ENCODE peak calls at places on chromosomes 16 and 17, in ten cellular contexts. K is hepatocyte; E is stomach; J is CD4-positive, alpha-beta T cell; W is pancreas; H is mammary epithelial cell; M is ascending aorta; I is body of pancreas; N is right cardiac atrium; A is neuronal stem cell. U is an unnamed sample.

GRCh38 chr16:19769239-19769638 is 51.2 kb downstream of the IQCK start:
- DNase-seq in K (no peak), E (no peak), J (no peak), W (no peak), H (no peak), M (no peak), I (no peak), N (no peak), A (no peak), U (no peak)

GRCh38 chr16:88803264-88803987 is at the start of gene CDT1:
- DNase-seq in K (peak), E (peak), J (peak), W (peak), H (peak), M (no peak), I (peak), N (peak), A (peak), U (no peak)

GRCh38 chr16:24540575-24541240 is 1.3 kb downstream of the RBBP6 start:
- DNase-seq in K (peak), E (no peak), J (peak), W (no peak), H (peak), M (no peak), I (peak), N (no peak), A (no peak), U (no peak)

GRCh38 chr16:85303354-85303883 is 191.1 kb upstream of the CIBAR2 start:
- DNase-seq in K (peak), E (peak), J (peak), W (peak), H (peak), M (no peak), I (peak), N (peak), A (peak), U (no peak)

GRCh38 chr16:84410361-84411138 is 42.2 kb downstream of the ATP2C2 start:
- DNase-seq in K (no peak), E (no peak), J (no peak), W (no peak), H (no peak), M (no peak), I (no peak), N (no peak), A (no peak), U (no peak)

GRCh38 chr17:80503031-80503430 is 26.6 kb upstream of the NPTX1 start:
- DNase-seq in K (no peak), E (no peak), J (no peak), W (no peak), H (no peak), M (no peak), I (no peak), N (no peak), A (no peak), U (no peak)

GRCh38 chr17:81097943-81098308 is 63.0 kb downstream of the BAIAP2 start:
- DNase-seq in K (peak), E (no peak), J (no peak), W (no peak), H (peak), M (peak), I (no peak), N (no peak), A (no peak), U (no peak)

GRCh38 chr17:32807577-32807976 is 69.3 kb downstream of the MYO1D start:
- DNase-seq in K (no peak), E (no peak), J (no peak), W (no peak), H (no peak), M (no peak), I (no peak), N (no peak), A (no peak), U (no peak)

GRCh38 chr17:50950002-50950877 is 84.1 kb upstream of the TOB1 start:
- DNase-seq in K (peak), E (peak), J (peak), W (peak), H (peak), M (peak), I (peak), N (peak), A (no peak), U (peak)

GRCh38 chr16:11576427-11577289 is 10.1 kb downstream of the LITAF start:
- DNase-seq in K (no peak), E (no peak), J (no peak), W (no peak), H (no peak), M (no peak), I (no peak), N (peak), A (no peak), U (no peak)

GRCh38 chr17:75524269-75524970 is 1.1 kb upstream of the LLGL2 start:
- DNase-seq in K (no peak), E (no peak), J (no peak), W (no peak), H (no peak), M (no peak), I (no peak), N (no peak), A (no peak), U (no peak)

GRCh38 chr16:50227120-50227519 is 39.2 kb upstream of the ADCY7 start:
- DNase-seq in K (no peak), E (no peak), J (no peak), W (no peak), H (no peak), M (no peak), I (no peak), N (no peak), A (no peak), U (no peak)

GRCh38 chr17:16273929-16274339 is 56.9 kb downstream of the PIGL start:
- DNase-seq in K (no peak), E (no peak), J (no peak), W (no peak), H (no peak), M (no peak), I (no peak), N (no peak), A (no peak), U (no peak)

GRCh38 chr17:74515941-74516340 is 15.3 kb downstream of the CD300LB start:
- DNase-seq in K (no peak), E (no peak), J (no peak), W (no peak), H (no peak), M (no peak), I (no peak), N (no peak), A (no peak), U (no peak)

GRCh38 chr16:56423584-56424403 is 1.6 kb downstream of the AMFR start:
- DNase-seq in K (no peak), E (no peak), J (no peak), W (no peak), H (no peak), M (no peak), I (no peak), N (no peak), A (no peak), U (no peak)
- H3K27ac ChIP-seq in K (peak), E (peak), J (no peak), W (peak), H (peak), M (no peak), I (no peak), N (no peak), A (no peak), U (peak)

DNA sequence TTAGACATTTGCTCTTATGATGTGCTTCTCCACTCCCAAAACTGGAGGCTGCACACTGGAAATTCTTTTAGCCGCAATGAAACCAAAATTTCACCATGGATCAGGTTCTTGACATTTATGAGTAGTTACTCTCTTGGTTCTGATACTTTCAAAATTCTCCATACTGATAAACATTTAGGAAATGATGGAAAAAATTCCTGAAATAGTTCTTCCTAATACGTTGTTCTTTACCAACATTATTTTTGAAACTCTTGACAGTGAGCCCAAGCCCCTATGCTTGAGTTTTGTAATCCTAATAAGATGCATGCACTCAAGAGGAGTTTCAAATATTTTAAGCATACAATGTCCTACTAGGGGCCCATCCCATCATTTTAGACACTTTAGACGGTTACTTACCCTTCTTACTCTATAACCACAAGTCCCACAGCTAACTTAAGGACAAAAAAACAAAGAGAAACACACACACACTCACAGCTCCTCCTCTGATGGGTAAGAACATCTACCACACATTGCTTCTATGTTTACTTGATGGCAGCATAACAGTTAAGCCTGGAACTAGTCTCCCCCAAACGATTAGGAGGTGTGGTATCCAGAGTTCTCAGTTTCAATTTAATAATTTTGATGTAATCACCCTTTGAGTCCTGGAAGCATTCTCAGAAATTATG is 3.7 kb downstream of the VEZF1 start:
- DNase-seq in K (no peak), E (no peak), J (no peak), W (no peak), H (no peak), M (no peak), I (no peak), N (no peak), A (no peak), U (no peak)
- H3K27ac ChIP-seq in K (peak), E (peak), J (no peak), W (no peak), H (no peak), M (no peak), I (no peak), N (no peak), A (no peak), U (no peak)

DNA sequence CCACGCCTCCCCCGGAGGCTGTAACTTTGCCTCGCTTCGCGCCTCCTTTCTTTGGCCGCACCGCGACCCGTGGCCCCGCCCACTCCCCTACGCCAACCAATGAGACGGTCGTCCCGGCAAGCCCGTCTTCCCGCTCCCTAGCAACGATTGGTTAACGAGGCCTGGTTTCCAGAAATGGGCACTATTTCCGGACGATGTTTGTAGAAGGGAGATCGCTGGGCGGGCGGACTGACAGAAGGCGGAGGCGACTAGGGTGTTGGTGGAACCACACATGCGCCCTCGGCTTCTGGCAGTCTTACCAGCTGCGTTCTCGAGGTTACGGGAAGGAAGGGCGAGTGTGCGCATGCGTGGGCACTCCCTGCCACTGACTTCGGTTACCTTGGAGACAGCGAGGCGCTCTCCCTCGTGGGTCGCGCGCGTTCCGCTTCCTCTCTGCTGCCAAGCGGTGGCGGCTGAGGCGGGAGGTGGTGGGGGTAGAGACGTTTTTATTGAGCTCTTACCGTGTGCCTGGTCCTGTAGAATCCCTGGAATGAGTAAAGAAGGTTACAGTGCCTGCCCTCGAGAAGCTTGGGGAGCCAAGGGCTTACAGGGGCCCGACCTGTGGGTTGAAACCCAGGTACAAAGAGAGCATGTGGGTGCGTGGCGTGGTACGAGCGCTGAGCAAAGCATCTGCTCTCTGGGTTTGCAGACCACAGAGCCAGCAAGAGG is 447 bp upstream of the MAP3K14 start:
- DNase-seq in K (peak), E (peak), J (peak), W (peak), H (peak), M (peak), I (peak), N (peak), A (peak), U (peak)
- H3K27ac ChIP-seq in K (peak), E (peak), J (peak), W (peak), H (peak), M (peak), I (peak), N (peak), A (peak), U (peak)

DNA sequence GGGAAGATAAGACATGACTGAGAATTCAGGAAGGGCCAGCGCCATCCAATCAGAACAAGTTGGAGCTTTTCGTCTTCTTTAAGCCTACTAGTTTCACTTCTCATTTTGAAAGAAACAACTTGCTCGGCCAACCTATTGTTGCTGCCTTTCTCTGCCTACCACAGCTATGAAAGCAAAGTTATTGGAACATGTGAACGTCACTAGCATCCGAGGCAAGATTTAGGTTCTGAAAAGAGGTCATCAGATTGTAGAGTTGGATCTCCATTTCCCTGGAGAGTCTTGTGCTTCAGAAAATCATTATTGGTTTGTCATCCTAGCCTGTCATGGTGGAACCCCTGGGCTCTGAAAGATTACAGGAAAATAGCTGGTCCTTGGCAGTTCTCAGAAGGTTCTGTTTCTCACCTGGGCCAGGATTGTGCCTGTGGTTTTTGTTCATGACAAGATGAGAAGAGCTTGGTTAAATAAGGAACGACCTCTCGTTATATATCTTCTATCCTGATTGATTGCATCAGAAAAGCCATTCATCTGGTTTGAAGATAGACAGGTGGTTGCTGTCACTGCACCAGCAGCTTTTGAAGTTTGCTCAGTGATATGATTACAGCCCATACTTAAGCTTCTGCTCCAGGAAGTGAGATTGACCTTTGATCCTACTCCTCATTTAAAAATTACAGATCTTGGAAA is 25.3 kb downstream of the CDH13 start:
- DNase-seq in K (peak), E (no peak), J (no peak), W (no peak), H (no peak), M (no peak), I (no peak), N (no peak), A (no peak), U (no peak)
- H3K27ac ChIP-seq in K (peak), E (no peak), J (no peak), W (no peak), H (peak), M (no peak), I (no peak), N (peak), A (no peak), U (peak)

GRCh38 chr16:69274699-69275235 is 36.4 kb upstream of the VPS4A start:
- DNase-seq in K (no peak), E (no peak), J (no peak), W (no peak), H (no peak), M (no peak), I (no peak), N (no peak), A (no peak), U (no peak)
- H3K27ac ChIP-seq in K (peak), E (no peak), J (no peak), W (no peak), H (no peak), M (peak), I (no peak), N (no peak), A (no peak), U (no peak)

GRCh38 chr17:8946476-8946875 is 19.0 kb downstream of the PIK3R5 start:
- DNase-seq in K (no peak), E (no peak), J (no peak), W (no peak), H (peak), M (no peak), I (no peak), N (no peak), A (no peak), U (no peak)
- H3K27ac ChIP-seq in K (no peak), E (no peak), J (no peak), W (no peak), H (no peak), M (no peak), I (no peak), N (no peak), A (no peak), U (no peak)

DNA sequence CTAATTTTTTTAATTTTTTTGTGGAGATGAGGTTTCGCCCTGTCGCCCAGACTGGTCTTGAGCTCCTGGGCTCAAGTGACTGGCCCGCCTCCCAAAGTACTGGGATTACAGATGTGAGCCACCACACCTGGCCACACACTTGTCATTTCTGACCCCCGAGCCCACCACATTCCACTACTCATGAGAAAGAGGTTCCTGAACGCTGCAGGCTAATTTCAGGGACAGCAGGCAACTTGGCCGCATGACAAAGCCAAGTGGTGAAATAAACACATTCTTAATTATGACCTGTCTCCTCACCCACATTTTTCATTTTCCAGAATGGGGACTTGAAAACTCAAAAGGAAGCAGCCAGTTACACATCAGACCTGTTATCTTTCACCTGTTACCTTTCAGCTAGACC is 114.5 kb downstream of the ABCC6 start:
- DNase-seq in K (no peak), E (no peak), J (no peak), W (no peak), H (no peak), M (no peak), I (peak), N (no peak), A (no peak), U (no peak)
- H3K27ac ChIP-seq in K (no peak), E (peak), J (no peak), W (peak), H (no peak), M (no peak), I (peak), N (no peak), A (no peak), U (no peak)

GRCh38 chr16:2936436-2937011 is 24.8 kb downstream of the FLYWCH1 start:
- DNase-seq in K (no peak), E (no peak), J (no peak), W (no peak), H (no peak), M (no peak), I (no peak), N (no peak), A (no peak), U (no peak)

GRCh38 chr16:2935418-2935817 is 23.7 kb downstream of the FLYWCH1 start:
- DNase-seq in K (no peak), E (no peak), J (no peak), W (no peak), H (no peak), M (no peak), I (no peak), N (no peak), A (no peak), U (no peak)

GRCh38 chr16:2934450-2934849 is 22.7 kb downstream of the FLYWCH1 start:
- DNase-seq in K (no peak), E (no peak), J (no peak), W (no peak), H (no peak), M (no peak), I (no peak), N (no peak), A (no peak), U (no peak)

GRCh38 chr16:2938206-2938605 is 25.9 kb upstream of the KREMEN2 start:
- DNase-seq in K (no peak), E (no peak), J (no peak), W (no peak), H (no peak), M (no peak), I (no peak), N (no peak), A (no peak), U (no peak)

GRCh38 chr16:2937170-2937569 is 25.4 kb downstream of the FLYWCH1 start:
- DNase-seq in K (no peak), E (no peak), J (no peak), W (no peak), H (no peak), M (no peak), I (no peak), N (no peak), A (no peak), U (no peak)
- H3K27ac ChIP-seq in K (no peak), E (no peak), J (no peak), W (no peak), H (no peak), M (no peak), I (no peak), N (no peak), A (no peak), U (no peak)

GRCh38 chr16:49013727-49014080 is 267.9 kb downstream of the CBLN1 start:
- DNase-seq in K (no peak), E (no peak), J (no peak), W (no peak), H (no peak), M (no peak), I (no peak), N (no peak), A (no peak), U (no peak)

GRCh38 chr16:49011807-49012345 is 269.8 kb downstream of the CBLN1 start:
- DNase-seq in K (no peak), E (no peak), J (no peak), W (no peak), H (no peak), M (no peak), I (no peak), N (no peak), A (no peak), U (no peak)

GRCh38 chr16:49015189-49015540 is 266.5 kb downstream of the CBLN1 start:
- DNase-seq in K (no peak), E (no peak), J (no peak), W (no peak), H (no peak), M (no peak), I (no peak), N (no peak), A (no peak), U (no peak)

GRCh38 chr16:49014300-49015188 is 267.1 kb downstream of the CBLN1 start:
- DNase-seq in K (no peak), E (no peak), J (no peak), W (no peak), H (no peak), M (no peak), I (no peak), N (no peak), A (no peak), U (no peak)

GRCh38 chr16:49012961-49013726 is 268.5 kb downstream of the CBLN1 start:
- DNase-seq in K (no peak), E (no peak), J (no peak), W (no peak), H (no peak), M (no peak), I (peak), N (no peak), A (no peak), U (no peak)
- H3K27ac ChIP-seq in K (no peak), E (no peak), J (no peak), W (no peak), H (no peak), M (no peak), I (no peak), N (no peak), A (no peak), U (no peak)

GRCh38 chr16:14407786-14408399 is 222.2 kb downstream of the PARN start:
- DNase-seq in K (no peak), E (no peak), J (no peak), W (no peak), H (no peak), M (no peak), I (no peak), N (no peak), A (no peak), U (no peak)
- H3K27ac ChIP-seq in K (no peak), E (no peak), J (no peak), W (no peak), H (no peak), M (no peak), I (no peak), N (no peak), A (no peak), U (no peak)